ENCODE peak calls at places on chromosomes 3 and 15, in eight cellular contexts. N, B, R, I, U, H, A and X are unnamed samples.

GRCh38 chr15:61227269-61228024 is 1.7 kb downstream of the RORA start:
- DNase-seq in N (peak), B (no peak), R (peak), I (no peak), U (peak), H (peak), A (peak), X (no peak)

GRCh38 chr3:123295901-123296250 is 94.1 kb downstream of the SEC22A start:
- DNase-seq in N (no peak), B (no peak), R (no peak), I (no peak), U (no peak), H (no peak), A (no peak), X (no peak)

GRCh38 chr3:182342252-182342651 is 451.1 kb upstream of the ATP11B start:
- DNase-seq in N (no peak), B (no peak), R (peak), I (no peak), U (no peak), H (peak), A (peak), X (no peak)

GRCh38 chr3:197154-197855 is 742 bp downstream of the CHL1 start:
- DNase-seq in N (peak), B (no peak), R (peak), I (no peak), U (no peak), H (peak), A (peak), X (no peak)

GRCh38 chr3:70855139-70855538 is 542.7 kb upstream of the MDFIC2 start:
- DNase-seq in N (no peak), B (no peak), R (peak), I (no peak), U (peak), H (no peak), A (no peak), X (no peak)

GRCh38 chr15:83380682-83381081 is 66.5 kb upstream of the SH3GL3 start:
- DNase-seq in N (peak), B (peak), R (peak), I (peak), U (peak), H (no peak), A (peak), X (no peak)

GRCh38 chr3:69838696-69839515 is 99.6 kb downstream of the MITF start:
- DNase-seq in N (no peak), B (no peak), R (no peak), I (no peak), U (no peak), H (no peak), A (no peak), X (no peak)

GRCh38 chr15:57217716-57218598 is 158.3 kb upstream of the CGNL1 start:
- DNase-seq in N (no peak), B (no peak), R (no peak), I (no peak), U (no peak), H (peak), A (no peak), X (no peak)

GRCh38 chr3:188734395-188734794 is 437.4 kb upstream of the TPRG1 start:
- DNase-seq in N (no peak), B (no peak), R (no peak), I (no peak), U (no peak), H (peak), A (no peak), X (no peak)

GRCh38 chr3:168436327-168436726 is 340.6 kb upstream of the GOLIM4 start:
- DNase-seq in N (no peak), B (no peak), R (no peak), I (no peak), U (no peak), H (no peak), A (no peak), X (no peak)

GRCh38 chr3:85801955-85802354 is 843.2 kb downstream of the CADM2 start:
- DNase-seq in N (peak), B (no peak), R (peak), I (peak), U (no peak), H (peak), A (peak), X (no peak)

GRCh38 chr3:48434591-48435222 is 4.8 kb upstream of the PLXNB1 start:
- DNase-seq in N (no peak), B (no peak), R (no peak), I (no peak), U (no peak), H (no peak), A (no peak), X (no peak)

GRCh38 chr3:157329541-157329940 is 107.1 kb upstream of the PTX3 start:
- DNase-seq in N (no peak), B (no peak), R (no peak), I (no peak), U (no peak), H (no peak), A (no peak), X (no peak)

GRCh38 chr15:67366904-67367303 is 112.3 kb downstream of the IQCH start:
- DNase-seq in N (no peak), B (no peak), R (no peak), I (no peak), U (no peak), H (no peak), A (no peak), X (no peak)

GRCh38 chr15:77853008-77853328 is 220.3 kb upstream of the LINGO1 start:
- DNase-seq in N (no peak), B (no peak), R (no peak), I (no peak), U (no peak), H (no peak), A (no peak), X (no peak)

GRCh38 chr3:66463734-66464511 is 36.9 kb downstream of the LRIG1 start:
- DNase-seq in N (no peak), B (no peak), R (no peak), I (no peak), U (no peak), H (peak), A (no peak), X (no peak)

GRCh38 chr15:83380026-83380425 is 67.1 kb upstream of the SH3GL3 start:
- DNase-seq in N (no peak), B (no peak), R (no peak), I (no peak), U (no peak), H (no peak), A (no peak), X (no peak)

GRCh38 chr15:80820092-80820491 is 40.9 kb downstream of the CEMIP start:
- DNase-seq in N (no peak), B (no peak), R (no peak), I (no peak), U (no peak), H (no peak), A (no peak), X (no peak)

GRCh38 chr3:16547555-16547954 is 34.1 kb upstream of the RFTN1 start:
- DNase-seq in N (no peak), B (no peak), R (no peak), I (no peak), U (no peak), H (no peak), A (no peak), X (no peak)

GRCh38 chr15:96385195-96385594 is 54.7 kb downstream of the NR2F2 start:
- DNase-seq in N (no peak), B (no peak), R (no peak), I (no peak), U (no peak), H (no peak), A (no peak), X (no peak)

GRCh38 chr3:141875893-141876380 is 506 bp upstream of the ATP1B3 start:
- DNase-seq in N (peak), B (peak), R (peak), I (peak), U (peak), H (peak), A (peak), X (peak)

GRCh38 chr3:133674290-133674912 is 12.7 kb upstream of the TOPBP1 start:
- DNase-seq in N (peak), B (no peak), R (no peak), I (no peak), U (no peak), H (peak), A (peak), X (no peak)

GRCh38 chr3:143124683-143125520 is 5.3 kb downstream of the CHST2 start:
- DNase-seq in N (no peak), B (no peak), R (no peak), I (no peak), U (no peak), H (peak), A (no peak), X (no peak)

GRCh38 chr15:68400066-68400456 is 31.9 kb downstream of the ITGA11 start:
- DNase-seq in N (no peak), B (no peak), R (peak), I (peak), U (no peak), H (no peak), A (no peak), X (no peak)

GRCh38 chr3:42277676-42278075 is 11.7 kb upstream of the CCK start:
- DNase-seq in N (peak), B (no peak), R (no peak), I (no peak), U (no peak), H (no peak), A (no peak), X (no peak)

GRCh38 chr3:45211466-45212094 is 14.5 kb downstream of the TMEM158 start:
- DNase-seq in N (no peak), B (no peak), R (no peak), I (no peak), U (no peak), H (no peak), A (no peak), X (no peak)

GRCh38 chr3:5143459-5143858 is 21.4 kb downstream of the ARL8B start:
- DNase-seq in N (no peak), B (no peak), R (no peak), I (no peak), U (no peak), H (no peak), A (no peak), X (no peak)

GRCh38 chr3:168828536-168828935 is 732.8 kb upstream of the GOLIM4 start:
- DNase-seq in N (no peak), B (no peak), R (no peak), I (no peak), U (no peak), H (no peak), A (no peak), X (no peak)

GRCh38 chr15:100686021-100686724 is 83.8 kb downstream of the ASB7 start:
- DNase-seq in N (no peak), B (no peak), R (no peak), I (no peak), U (no peak), H (peak), A (no peak), X (no peak)